ENCODE peak calls at places on chromosome 11, in four cellular contexts. L, J, V and T are unnamed samples.

GRCh38 chr11:4539603-4540219 is 5.3 kb upstream of the OR52M1 start:
- DNase-seq in L (peak), V (no peak), J (peak), T (peak)

GRCh38 chr11:68523743-68524142 is 63.2 kb downstream of the PPP6R3 start:
- DNase-seq in L (no peak), V (no peak), J (no peak), T (no peak)

GRCh38 chr11:61069427-61069826 is 32.9 kb upstream of the CD5 start:
- DNase-seq in J (peak), L (no peak), V (no peak), T (no peak)

GRCh38 chr11:67484847-67485311 is 2.1 kb downstream of the AIP start:
- DNase-seq in V (no peak), L (peak), J (no peak), T (no peak)

GRCh38 chr11:60459345-60459744 is 3.7 kb downstream of the MS4A1 start:
- DNase-seq in L (no peak), V (no peak), J (no peak), T (no peak)

GRCh38 chr11:113401718-113402117 is 14.1 kb downstream of the ANKK1 start:
- DNase-seq in V (no peak), L (no peak), J (no peak), T (no peak)

GRCh38 chr11:12258451-12258850 is 118.9 kb upstream of the PARVA start:
- DNase-seq in L (no peak), J (no peak), V (no peak), T (no peak)

GRCh38 chr11:57237204-57237681 is at the start of gene APLNR:
- DNase-seq in V (no peak), L (no peak), J (no peak), T (no peak)

GRCh38 chr11:122853971-122854446 is 15.7 kb downstream of the CRTAM start:
- DNase-seq in V (peak), L (peak), J (peak), T (no peak)

GRCh38 chr11:101030692-101031091 is 98.9 kb downstream of the PGR start:
- DNase-seq in V (no peak), J (no peak), L (no peak), T (no peak)

GRCh38 chr11:86848132-86848531 is 47.8 kb downstream of the PRSS23 start:
- DNase-seq in V (no peak), J (no peak), L (no peak), T (no peak)

GRCh38 chr11:102172127-102172848 is 62.0 kb downstream of the YAP1 start:
- DNase-seq in J (no peak), V (no peak), L (no peak), T (no peak)

GRCh38 chr11:17607572-17608570 is 60.8 kb downstream of the OTOG start:
- DNase-seq in L (no peak), J (peak), V (no peak), T (no peak)

GRCh38 chr11:22787565-22788162 is 41.9 kb downstream of the SVIP start:
- DNase-seq in J (peak), L (no peak), V (peak), T (no peak)

GRCh38 chr11:42311504-42311903 is 852.1 kb upstream of the LRRC4C start:
- DNase-seq in V (no peak), L (no peak), J (no peak), T (no peak)

GRCh38 chr11:129307162-129307561 is 68.5 kb upstream of the BARX2 start:
- DNase-seq in L (no peak), J (no peak), V (no peak), T (no peak)

GRCh38 chr11:65787649-65788622 is 1.1 kb downstream of the OVOL1 start:
- DNase-seq in V (no peak), L (no peak), J (peak), T (no peak)

GRCh38 chr11:21396351-21397008 is 727.1 kb downstream of the NELL1 start:
- DNase-seq in L (no peak), J (no peak), V (no peak), T (no peak)

GRCh38 chr11:69986421-69987229 is 91.5 kb upstream of the ANO1 start:
- DNase-seq in L (no peak), J (no peak), V (no peak), T (no peak)

GRCh38 chr11:7485136-7485853 is at the start of gene OLFML1:
- DNase-seq in J (no peak), L (no peak), V (no peak), T (no peak)

GRCh38 chr11:82756765-82757650 is 23.3 kb upstream of the FAM181B start:
- DNase-seq in J (no peak), V (no peak), L (no peak), T (no peak)

GRCh38 chr11:8963569-8964323 is 496 bp downstream of the TMEM9B start:
- DNase-seq in V (peak), J (peak), L (peak), T (peak)

GRCh38 chr11:64959498-64959897 is 12.4 kb downstream of the MAJIN start:
- DNase-seq in L (no peak), J (no peak), V (no peak), T (no peak)